ENCODE peak calls at places on chromosome 18, in nine cellular contexts. T is stimulated activated CD8-positive, alpha-beta memory T cell treated with anti-CD3 and anti-CD28 coated beads, Interleukin-4, amount 100 ng/mL, for 48 hours; X is heart left ventricle; S is HFFc6; F is NT2/D1; Z is GM13977; D is NCI-H1092 treated with DMSO at 0.1 percent for 48 hours; O is Calu3; H is pulmonary artery endothelial cell. P is an unnamed sample.

GRCh38 chr18:24791736-24792135 is 331.3 kb downstream of the HRH4 start:
- DNase-seq in Z (no peak), T (no peak), O (no peak), H (no peak), S (no peak), D (no peak), X (no peak), F (no peak), P (no peak)

GRCh38 chr18:77062518-77063003 is 70.0 kb downstream of the MBP start:
- DNase-seq in F (no peak), Z (peak; percentile 56), H (no peak), T (peak; percentile 64), S (no peak), D (no peak), O (no peak), X (no peak), P (peak; percentile 36)

GRCh38 chr18:59691046-59691395 is 6.2 kb downstream of the CCBE1 start:
- DNase-seq in H (no peak), F (no peak), Z (no peak), S (peak; percentile 38), D (peak; percentile 75), X (no peak), O (peak; percentile 12), T (no peak), P (no peak)

GRCh38 chr18:23053756-23054457 is 81.4 kb upstream of the CABLES1 start:
- DNase-seq in O (peak; percentile 19), H (no peak), Z (no peak), X (no peak), D (peak; percentile 38), S (peak; percentile 76), F (peak; percentile 44), T (no peak), P (no peak)

GRCh38 chr18:50666536-50666935 is 106.6 kb downstream of the MAPK4 start:
- DNase-seq in D (no peak), Z (no peak), O (no peak), X (peak; percentile 10), T (no peak), S (no peak), H (no peak), F (no peak), P (no peak)

GRCh38 chr18:59878644-59879043 is 21.2 kb upstream of the PMAIP1 start:
- DNase-seq in T (no peak), Z (peak; percentile 27), S (no peak), F (no peak), O (no peak), D (no peak), X (no peak), H (no peak), P (no peak)

GRCh38 chr18:63844254-63844653 is 43.3 kb upstream of the SERPINB2 start:
- DNase-seq in F (no peak), H (no peak), T (no peak), X (no peak), S (peak; percentile 43), Z (peak; percentile 24), O (peak; percentile 6), D (peak; percentile 48), P (peak; percentile 59)

GRCh38 chr18:41073372-41073954 is 881.6 kb upstream of the PIK3C3 start:
- DNase-seq in Z (no peak), T (no peak), H (no peak), F (no peak), O (no peak), S (peak; percentile 72), D (no peak), X (no peak), P (no peak)

GRCh38 chr18:5604778-5605177 is 61.0 kb upstream of the EPB41L3 start:
- DNase-seq in Z (no peak), O (no peak), F (no peak), H (no peak), S (no peak), D (no peak), T (no peak), X (no peak), P (no peak)

GRCh38 chr18:23357992-23358594 is 95.0 kb upstream of the RIOK3 start:
- DNase-seq in O (no peak), H (no peak), X (peak; percentile 64), T (no peak), S (no peak), F (no peak), D (peak; percentile 38), Z (no peak), P (no peak)

GRCh38 chr18:56722518-56722917 is 71.4 kb downstream of the WDR7 start:
- DNase-seq in D (no peak), X (no peak), S (no peak), O (no peak), F (no peak), H (no peak), Z (no peak), T (no peak), P (no peak)

GRCh38 chr18:12703714-12704113 is 872 bp downstream of the PSMG2 start:
- DNase-seq in Z (no peak), D (peak; percentile 7), F (no peak), T (no peak), O (no peak), X (no peak), S (peak; percentile 35), H (no peak), P (no peak)

P was measured in DMS79 treated with DMSO at 0.1 percent for 48 hours.